ENCODE peak calls at places on chromosomes 7 and 10, in nine cellular contexts. R is neural progenitor cell; T is psoas muscle; U is breast epithelium; M is CD8-positive, alpha-beta memory T cell; L is mucosa of descending colon; Y is dorsolateral prefrontal cortex; V is GM12865; F is fibroblast of lung. B is an unnamed sample.

GRCh38 chr10:30747633-30748032 is 118.1 kb upstream of the LYZL2 start:
- DNase-seq in R (no peak), T (no peak), U (no peak), M (peak; percentile 62), L (no peak), Y (no peak), V (peak; percentile 79), F (peak; percentile 79), B (no peak)

GRCh38 chr7:48837266-48837665 is 87.1 kb upstream of the CDC14C start:
- DNase-seq in R (no peak), T (no peak), U (no peak), M (no peak), L (no peak), Y (no peak), V (no peak), F (no peak), B (no peak)

GRCh38 chr10:47406548-47406869 is 22.4 kb upstream of the ZNF488 start:
- DNase-seq in R (no peak), T (no peak), U (no peak), M (no peak), L (no peak), Y (no peak), V (no peak), F (no peak), B (no peak)

GRCh38 chr7:102450242-102450641 is 14.4 kb downstream of the ALKBH4 start:
- DNase-seq in R (no peak), T (no peak), U (no peak), M (peak; percentile 72), L (no peak), Y (peak; percentile 58), V (peak; percentile 69), F (no peak), B (no peak)

GRCh38 chr10:116708386-116708785 is 34.0 kb downstream of the HSPA12A start:
- DNase-seq in R (no peak), T (no peak), U (no peak), M (no peak), L (no peak), Y (peak; percentile 53), V (no peak), F (peak; percentile 94), B (no peak)

GRCh38 chr7:95777266-95777665 is 4.9 kb downstream of the DYNC1I1 start:
- DNase-seq in R (no peak), T (no peak), U (no peak), M (no peak), L (no peak), Y (no peak), V (no peak), F (no peak), B (no peak)

GRCh38 chr10:57015595-57016303 is 654.7 kb upstream of the ZWINT start:
- DNase-seq in R (no peak), T (no peak), U (no peak), M (no peak), L (no peak), Y (no peak), V (no peak), F (no peak), B (no peak)

GRCh38 chr7:114112806-114113205 is 194.0 kb upstream of the PPP1R3A start:
- DNase-seq in R (no peak), T (no peak), U (no peak), M (no peak), L (no peak), Y (no peak), V (no peak), F (no peak), B (no peak)

GRCh38 chr7:68148440-68148839 is 1151.8 kb downstream of the TYW1 start:
- DNase-seq in R (no peak), T (no peak), U (no peak), M (no peak), L (no peak), Y (no peak), V (no peak), F (no peak), B (no peak)

GRCh38 chr10:115402690-115403089 is 309.5 kb downstream of the ATRNL1 start:
- DNase-seq in R (no peak), T (no peak), U (no peak), M (no peak), L (no peak), Y (no peak), V (no peak), F (peak; percentile 56), B (no peak)

GRCh38 chr7:139867847-139868246 is 38.8 kb downstream of the TBXAS1 start:
- DNase-seq in R (no peak), T (no peak), U (no peak), M (no peak), L (no peak), Y (no peak), V (no peak), F (no peak), B (no peak)

GRCh38 chr10:80075781-80076180 is 2.7 kb upstream of the TMEM254 start:
- DNase-seq in R (no peak), T (no peak), U (no peak), M (no peak), L (no peak), Y (no peak), V (no peak), F (no peak), B (no peak)

GRCh38 chr10:122798704-122799231 is 46.9 kb downstream of the CUZD1 start:
- DNase-seq in R (no peak), T (no peak), U (no peak), M (no peak), L (no peak), Y (no peak), V (no peak), F (no peak), B (no peak)

GRCh38 chr7:157690833-157691382 is 354.1 kb downstream of the DNAJB6 start:
- DNase-seq in R (peak; percentile 94), T (peak; percentile 74), U (no peak), M (peak; percentile 29), L (peak; percentile 45), Y (peak; percentile 68), V (no peak), F (peak; percentile 95), B (no peak)

GRCh38 chr7:1663857-1664651 is 6.0 kb upstream of the ELFN1 start:
- DNase-seq in R (peak; percentile 61), T (peak; percentile 47), U (no peak), M (peak; percentile 43), L (no peak), Y (peak; percentile 27), V (no peak), F (no peak), B (no peak)

GRCh38 chr7:1664711-1665591 is 5.1 kb upstream of the ELFN1 start:
- DNase-seq in R (peak; percentile 92), T (peak; percentile 80), U (no peak), M (peak; percentile 51), L (peak; percentile 68), Y (peak; percentile 63), V (peak; percentile 26), F (peak; percentile 52), B (no peak)

GRCh38 chr7:1666779-1667565 is 3.1 kb upstream of the ELFN1 start:
- DNase-seq in R (peak; percentile 52), T (peak; percentile 48), U (no peak), M (peak; percentile 36), L (no peak), Y (peak; percentile 30), V (no peak), F (peak; percentile 27), B (no peak)

GRCh38 chr7:1666251-1666778 is 3.8 kb upstream of the ELFN1 start:
- DNase-seq in R (peak; percentile 47), T (peak; percentile 50), U (no peak), M (peak; percentile 41), L (no peak), Y (peak; percentile 24), V (no peak), F (peak; percentile 15), B (no peak)

GRCh38 chr7:1665721-1666250 is 4.3 kb upstream of the ELFN1 start:
- DNase-seq in R (peak; percentile 78), T (peak; percentile 52), U (no peak), M (peak; percentile 30), L (no peak), Y (peak; percentile 30), V (no peak), F (peak; percentile 38), B (no peak)
- H3K4me3 ChIP-seq in R (peak overlapping the region; percentile 69), T (peak overlapping the region; percentile 74), U (peak overlapping the region; percentile 52), M (no peak overlapping the region), L (no peak overlapping the region), Y (peak overlapping the region; percentile 54), V (no peak overlapping the region), F (no peak overlapping the region), B (peak overlapping the region; percentile 33)

DNA sequence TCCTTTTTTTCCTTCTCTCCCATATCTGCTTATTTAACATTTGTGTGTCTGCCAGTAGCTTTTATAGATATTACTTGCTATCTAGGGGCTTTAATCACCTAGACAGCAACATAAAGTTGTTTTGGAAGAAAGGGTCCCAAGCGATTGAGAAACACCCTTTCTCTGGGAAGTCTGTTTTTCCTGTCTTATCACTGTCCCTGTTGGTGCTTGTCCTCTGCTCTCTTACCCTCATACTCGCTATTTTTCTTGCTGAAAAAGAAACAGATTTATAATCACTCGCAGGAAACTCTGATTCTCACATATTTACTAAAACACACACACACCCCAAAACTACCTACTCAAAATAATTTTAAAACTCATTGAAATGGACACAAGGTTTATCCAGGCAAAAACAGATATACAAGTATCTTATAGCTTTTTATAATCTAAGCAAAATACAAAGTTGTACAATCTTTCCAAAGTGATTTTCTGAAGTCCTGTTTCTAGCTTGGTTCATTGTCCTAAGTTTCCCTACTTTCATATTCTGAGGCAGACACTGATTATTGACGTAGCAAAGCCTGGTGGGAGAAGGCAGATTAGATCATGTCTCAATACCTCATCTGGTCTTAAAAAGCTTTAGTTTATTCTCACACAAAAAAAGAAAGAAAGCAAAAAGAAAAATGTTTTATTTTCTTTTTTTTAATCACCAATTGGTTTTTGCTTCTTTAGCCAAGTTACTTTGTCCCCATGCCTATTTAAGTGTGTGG is 157.3 kb downstream of the CACNA2D1 start:
- DNase-seq in R (no peak), T (no peak), U (no peak), M (no peak), L (no peak), Y (no peak), V (no peak), F (no peak), B (no peak)
- H3K4me3 ChIP-seq in R (no peak overlapping the region), T (no peak overlapping the region), U (no peak overlapping the region), M (no peak overlapping the region), L (no peak overlapping the region), Y (no peak overlapping the region), V (no peak overlapping the region), F (no peak overlapping the region), B (no peak overlapping the region)

GRCh38 chr7:43248553-43248952 is 136.1 kb downstream of the HECW1 start:
- DNase-seq in R (no peak), T (no peak), U (no peak), M (no peak), L (no peak), Y (no peak), V (no peak), F (no peak), B (no peak)
- H3K4me3 ChIP-seq in R (no peak overlapping the region), T (no peak overlapping the region), U (peak overlapping the region; percentile 11), M (no peak overlapping the region), L (no peak overlapping the region), Y (peak overlapping the region; percentile 42), V (no peak overlapping the region), F (peak overlapping the region; percentile 33), B (no peak overlapping the region)

DNA sequence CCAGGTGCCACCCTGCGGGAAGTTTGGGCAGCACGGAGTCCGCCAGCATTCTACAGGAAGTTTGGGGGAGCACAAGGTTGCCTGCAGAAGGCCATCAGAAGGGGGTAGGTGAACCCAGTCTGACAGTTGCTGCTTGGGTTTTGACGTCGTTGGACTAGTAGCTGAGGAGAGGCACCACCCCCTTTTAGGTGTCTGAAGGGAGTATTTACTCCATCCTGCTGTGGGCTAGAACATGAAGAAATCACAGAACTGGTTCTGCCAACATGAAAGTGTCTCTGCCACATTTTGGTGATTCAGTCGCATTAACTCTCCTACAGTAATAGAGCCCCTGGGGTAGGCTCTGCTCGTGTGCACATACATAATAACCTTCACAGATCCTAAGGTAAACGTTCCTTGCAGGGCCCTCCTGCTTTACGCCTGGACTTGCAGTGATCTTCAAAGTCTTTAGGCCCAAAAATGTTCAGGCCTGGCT is 852 bp upstream of the TRIL start:
- DNase-seq in R (no peak), T (no peak), U (peak; percentile 47), M (no peak), L (no peak), Y (no peak), V (no peak), F (no peak), B (no peak)
- H3K4me3 ChIP-seq in R (peak overlapping the region; percentile 64), T (peak overlapping the region; percentile 78), U (peak overlapping the region; percentile 52), M (no peak overlapping the region), L (no peak overlapping the region), Y (no peak overlapping the region), V (no peak overlapping the region), F (no peak overlapping the region), B (peak overlapping the region; percentile 45)